ENCODE peak calls at places on chromosomes 5 and 9, in six cellular contexts. Y is activated naive CD4-positive, alpha-beta T cell treated with Interleukin-2 at 50 U/mL for 16 hours; G is aorta; Q is GDM1; R is posterior cingulate gyrus; C is activated CD4-positive, CD25-positive, alpha-beta regulatory T cell treated with anti-CD3 and anti-CD28 coated beads, Interleukin-2, amount 50 U/mL, for 16 hours. Z is an unnamed sample.

GRCh38 chr5:115069087-115069968 is 100.4 kb downstream of the TRIM36 start:
- DNase-seq in Y (no peak), G (no peak), Q (peak; percentile 12), R (peak; percentile 84), C (no peak), Z (peak; percentile 6)

GRCh38 chr5:84080908-84081307 is 303.8 kb downstream of the EDIL3 start:
- DNase-seq in Y (no peak), G (no peak), Q (no peak), R (no peak), C (no peak), Z (no peak)

GRCh38 chr5:144832416-144832815 is 661.7 kb downstream of the KCTD16 start:
- DNase-seq in Y (no peak), G (no peak), Q (no peak), R (no peak), C (no peak), Z (no peak)

GRCh38 chr5:176817369-176817841 is 7.0 kb downstream of the UNC5A start:
- DNase-seq in Y (no peak), G (no peak), Q (no peak), R (peak; percentile 72), C (no peak), Z (no peak)

GRCh38 chr9:20205821-20206220 is 416.5 kb downstream of the MLLT3 start:
- DNase-seq in Y (no peak), G (no peak), Q (no peak), R (no peak), C (no peak), Z (no peak)

GRCh38 chr9:38092200-38092524 is 23.1 kb upstream of the SHB start:
- DNase-seq in Y (no peak), G (no peak), Q (no peak), R (no peak), C (no peak), Z (no peak)

GRCh38 chr9:4902135-4902475 is 83.0 kb upstream of the JAK2 start:
- DNase-seq in Y (no peak), G (no peak), Q (no peak), R (no peak), C (no peak), Z (no peak)

GRCh38 chr9:135244751-135245221 is 157.3 kb downstream of the OLFM1 start:
- DNase-seq in Y (no peak), G (peak; percentile 71), Q (no peak), R (peak; percentile 86), C (no peak), Z (peak; percentile 43)

GRCh38 chr5:140317859-140318258 is 15.0 kb upstream of the PFDN1 start:
- DNase-seq in Y (no peak), G (no peak), Q (no peak), R (no peak), C (no peak), Z (no peak)

Z was measured in cerebellar nuclear complex.